ENCODE peak calls at places on chromosomes 11 and 22, in six cellular contexts. B is psoas muscle; H is right lobe of liver; T is left ventricle myocardium inferior; U is CD4-positive, CD25-positive, alpha-beta regulatory T cell; X is A549. O is an unnamed sample.

GRCh38 chr22:41041532-41041931 is 50.9 kb upstream of the EP300 start:
- DNase-seq in X (no peak), U (no peak), H (no peak), T (no peak), B (no peak), O (no peak)

GRCh38 chr22:40509401-40510134 is 127.0 kb downstream of the MRTFA start:
- DNase-seq in H (no peak), X (peak), B (peak), U (no peak), T (peak), O (no peak)

GRCh38 chr11:123573291-123573690 is 81.1 kb downstream of the SCN3B start:
- DNase-seq in U (no peak), B (no peak), X (no peak), T (no peak), H (no peak), O (no peak)

GRCh38 chr11:69518081-69518950 is 36.9 kb downstream of the LINC01488 start:
- DNase-seq in X (no peak), H (peak), B (no peak), T (no peak), U (no peak), O (no peak)

GRCh38 chr11:10925149-10925926 is 67.5 kb upstream of the ZBED5 start:
- DNase-seq in T (no peak), B (no peak), U (no peak), H (no peak), X (peak), O (no peak)

GRCh38 chr11:71244116-71244815 is 8.1 kb downstream of the SHANK2 start:
- DNase-seq in T (no peak), B (no peak), H (no peak), X (no peak), U (no peak), O (no peak)

GRCh38 chr11:130428692-130429681 is 578 bp upstream of the ADAMTS8 start:
- DNase-seq in B (no peak), H (no peak), X (no peak), U (no peak), T (no peak), O (no peak)

GRCh38 chr11:9574556-9574805 is 1.0 kb downstream of the WEE1 start:
- DNase-seq in H (no peak), B (peak), T (peak), U (peak), X (peak), O (no peak)

GRCh38 chr11:26287067-26287518 is 44.8 kb upstream of the ANO3 start:
- DNase-seq in U (no peak), H (no peak), T (no peak), X (no peak), B (no peak), O (no peak)

DNA sequence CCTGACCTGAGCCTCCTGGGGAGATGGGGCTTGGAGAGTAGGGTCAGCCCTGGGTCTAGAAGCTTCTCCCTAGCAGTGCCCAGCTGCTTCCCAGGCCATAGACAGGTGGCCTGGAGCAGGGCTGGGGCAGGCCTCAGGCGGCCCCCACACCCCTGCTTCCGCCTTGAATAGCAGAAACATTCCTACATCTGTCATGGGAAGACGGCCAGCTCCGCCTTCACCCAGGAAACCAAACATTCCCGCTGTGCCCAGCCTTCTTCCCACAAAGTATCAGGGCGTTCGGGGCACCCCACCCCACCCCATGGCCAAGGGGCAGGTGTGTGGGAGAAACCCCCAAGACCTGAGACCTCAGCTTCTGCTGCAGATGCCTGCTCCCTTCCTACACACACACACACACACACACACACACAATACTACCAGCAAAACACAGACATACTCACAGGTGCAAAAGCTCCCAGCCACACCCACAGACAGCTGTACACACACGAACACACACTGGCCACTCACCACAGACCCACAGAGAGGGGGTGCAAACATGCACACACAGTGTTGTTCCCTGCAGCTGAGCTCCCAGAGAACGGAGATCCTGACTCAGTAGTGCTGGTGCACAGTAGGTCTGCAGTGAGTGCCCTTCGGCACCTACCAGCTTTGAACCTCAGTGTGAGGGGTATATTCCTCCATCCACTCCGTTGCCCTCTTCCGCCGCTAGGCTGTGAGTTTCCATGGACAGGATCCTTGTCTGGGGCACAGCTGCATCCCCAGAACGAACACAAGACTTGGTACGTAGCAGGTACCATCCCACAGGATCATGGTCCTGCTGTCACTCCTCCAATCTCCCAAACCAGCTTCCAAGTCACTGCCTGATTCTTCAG is 37.4 kb downstream of the PDGFB start:
- DNase-seq in H (no peak), B (no peak), X (no peak), T (no peak), U (no peak), O (peak)
- H3K4me3 ChIP-seq in H (no peak), B (no peak), X (no peak), T (no peak), U (no peak), O (no peak)

GRCh38 chr22:17118342-17118741 is 2.8 kb downstream of the TMEM121B start:
- DNase-seq in U (no peak), X (no peak), H (no peak), B (no peak), T (no peak), O (no peak)

GRCh38 chr22:17119481-17120202 is 1.5 kb downstream of the TMEM121B start:
- DNase-seq in T (peak), H (peak), U (no peak), X (peak), B (no peak), O (no peak)

GRCh38 chr22:17120281-17120680 is 879 bp downstream of the TMEM121B start:
- DNase-seq in X (peak), B (peak), T (peak), U (peak), H (peak), O (no peak)

GRCh38 chr22:17121235-17122195 is at the start of gene TMEM121B:
- DNase-seq in T (peak), X (peak), U (no peak), H (peak), B (peak), O (no peak)

DNA sequence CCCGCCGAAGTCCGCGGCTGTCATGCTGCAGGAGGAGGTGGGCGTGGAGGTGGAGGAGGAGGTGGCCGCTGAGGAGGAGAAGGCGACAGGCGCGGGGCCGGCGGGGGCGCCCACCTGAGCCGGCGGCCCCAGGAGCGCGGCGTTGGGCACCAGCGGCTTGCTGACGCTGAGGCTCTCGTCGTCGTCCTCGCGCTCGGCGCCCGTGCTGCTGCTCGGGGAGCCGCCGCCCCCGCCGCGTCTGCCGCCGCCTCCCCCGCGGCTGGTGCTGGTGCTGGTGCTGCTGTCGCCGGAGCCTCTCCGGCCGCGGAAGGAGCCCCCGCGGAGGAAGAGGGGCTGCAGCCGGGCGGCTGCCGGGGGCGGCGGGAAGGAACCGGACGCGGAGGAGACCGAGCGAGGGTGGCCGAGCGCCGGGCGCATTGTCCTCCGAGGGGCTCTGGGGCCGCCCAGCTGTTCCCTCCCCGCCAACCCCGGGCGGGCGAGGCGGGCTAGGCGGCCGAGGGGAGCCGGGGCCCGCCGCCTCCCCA is 387 bp downstream of the TMEM121B start:
- DNase-seq in H (no peak), T (no peak), B (no peak), X (no peak), U (no peak), O (no peak)
- H3K4me3 ChIP-seq in H (peak), T (peak), B (peak), X (peak), U (no peak), O (peak)

GRCh38 chr11:35682230-35683195 is 19.9 kb downstream of the TRIM44 start:
- DNase-seq in X (no peak), T (no peak), U (no peak), H (no peak), B (no peak), O (no peak)
- H3K4me3 ChIP-seq in X (no peak), T (peak), U (no peak), H (no peak), B (peak), O (no peak)

GRCh38 chr22:50620861-50621490 is 7.0 kb downstream of the ARSA start:
- DNase-seq in T (no peak), B (no peak), H (no peak), U (peak), X (no peak), O (no peak)
- H3K4me3 ChIP-seq in T (peak), B (peak), H (peak), U (peak), X (peak), O (peak)

GRCh38 chr11:73398721-73399120 is 22.5 kb downstream of the RELT start:
- DNase-seq in X (no peak), U (no peak), H (peak), T (no peak), B (no peak), O (no peak)

GRCh38 chr11:73396985-73397384 is 20.8 kb downstream of the RELT start:
- DNase-seq in X (no peak), H (peak), T (no peak), U (no peak), B (no peak), O (no peak)

GRCh38 chr11:73398132-73398526 is 21.9 kb downstream of the RELT start:
- DNase-seq in H (peak), T (no peak), X (no peak), B (no peak), U (no peak), O (no peak)

GRCh38 chr11:73396251-73396930 is 20.2 kb downstream of the RELT start:
- DNase-seq in B (no peak), T (no peak), H (peak), U (no peak), X (no peak), O (no peak)

GRCh38 chr11:73397468-73398131 is 21.4 kb downstream of the RELT start:
- DNase-seq in T (no peak), H (peak), B (no peak), X (no peak), U (no peak), O (no peak)
- H3K4me3 ChIP-seq in T (no peak), H (no peak), B (no peak), X (no peak), U (no peak), O (no peak)

GRCh38 chr11:78049348-78049747 is 14.3 kb upstream of the THRSP start:
- DNase-seq in T (no peak), U (no peak), B (no peak), X (no peak), H (no peak), O (no peak)

GRCh38 chr11:78045851-78046485 is 17.7 kb upstream of the THRSP start:
- DNase-seq in H (peak), B (peak), U (peak), X (peak), T (peak), O (no peak)

GRCh38 chr11:78044706-78045105 is 19.0 kb upstream of the THRSP start:
- DNase-seq in T (no peak), H (no peak), X (no peak), B (no peak), U (no peak), O (no peak)

GRCh38 chr11:78048561-78048960 is 15.1 kb upstream of the THRSP start:
- DNase-seq in T (no peak), X (no peak), B (no peak), U (no peak), H (no peak), O (no peak)

DNA sequence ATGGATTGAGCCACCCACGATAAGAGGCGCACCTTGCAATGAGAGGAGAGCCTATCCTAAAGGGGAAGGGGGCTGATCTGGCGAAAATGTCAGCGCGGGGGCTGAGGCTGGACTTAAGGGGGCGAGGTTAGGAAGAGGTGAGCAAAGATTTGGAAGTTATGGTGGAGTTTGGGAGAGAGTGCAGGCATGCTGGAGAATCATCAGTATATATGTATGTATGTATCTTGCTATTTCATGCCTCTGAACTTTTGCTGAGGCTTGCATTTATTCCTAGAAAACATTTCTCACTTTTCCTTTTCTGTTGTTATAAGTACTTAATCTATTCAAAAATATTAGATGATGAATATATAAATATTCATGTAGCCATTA is 17.2 kb upstream of the THRSP start:
- DNase-seq in X (no peak), T (no peak), U (no peak), B (no peak), H (no peak), O (no peak)
- H3K4me3 ChIP-seq in X (no peak), T (peak), U (no peak), B (peak), H (no peak), O (no peak)

DNA sequence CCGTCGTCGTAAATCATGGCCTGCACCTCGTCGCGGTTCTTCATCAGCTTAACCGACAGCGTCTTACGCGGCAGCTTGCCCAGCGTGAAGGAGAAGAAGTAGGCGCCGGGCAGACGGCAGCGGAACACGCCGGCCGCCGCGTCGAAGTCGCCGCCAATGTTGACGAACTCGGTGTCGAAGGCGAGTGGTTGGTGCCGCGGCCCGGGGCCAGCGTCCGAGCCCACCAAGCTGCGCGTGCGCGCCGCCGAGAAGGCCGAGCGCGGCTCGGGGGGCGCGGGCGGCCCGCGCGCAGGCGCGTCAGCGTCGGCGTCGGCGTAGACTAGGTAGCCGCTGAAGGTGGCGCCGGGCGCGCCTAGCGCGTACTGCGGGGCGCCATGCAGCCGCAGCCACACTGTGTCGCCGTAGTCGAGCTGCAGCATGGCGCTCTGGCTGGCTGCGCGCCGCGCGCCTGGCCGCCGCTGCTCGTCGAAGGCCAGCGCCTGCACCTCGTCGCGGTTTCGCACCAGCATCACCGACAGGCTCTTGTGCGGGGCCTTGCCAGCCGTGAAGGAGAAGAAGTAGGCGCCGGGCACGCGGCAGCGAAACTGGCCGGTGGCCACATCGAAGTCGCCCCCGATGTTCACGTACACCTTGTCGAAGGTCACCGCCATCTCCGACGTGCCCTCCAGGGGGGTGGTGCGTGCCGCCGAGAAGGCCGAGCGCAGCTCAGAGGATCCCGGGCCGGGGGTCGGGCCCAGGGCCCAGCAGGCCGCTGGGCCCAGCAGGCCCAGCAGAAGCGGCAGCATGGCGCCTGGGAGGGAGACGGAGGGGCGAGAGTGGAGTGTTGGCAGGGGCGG is 3.8 kb downstream of the FAM180B start:
- DNase-seq in B (no peak), H (no peak), T (no peak), X (no peak), U (no peak), O (no peak)
- H3K4me3 ChIP-seq in B (peak), H (no peak), T (peak), X (no peak), U (no peak), O (no peak)

DNA sequence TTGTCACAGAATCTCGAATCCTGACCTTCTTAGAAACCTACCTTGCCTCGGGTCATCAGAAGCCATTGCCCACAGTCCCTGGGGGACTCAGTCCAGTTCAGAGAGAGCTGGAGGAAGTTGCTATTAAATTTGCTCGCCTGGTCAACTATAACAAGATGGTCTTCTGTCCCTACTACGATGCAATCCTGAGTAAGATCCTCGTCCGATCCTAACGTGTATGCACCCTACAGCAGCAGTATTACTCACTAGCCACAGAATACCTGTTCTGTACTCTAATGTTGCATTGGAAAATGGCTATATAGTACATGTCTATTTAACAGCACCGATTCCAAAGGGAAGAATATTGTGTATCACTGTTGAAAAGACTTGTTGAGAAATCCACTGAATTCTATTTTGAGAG is 33.1 kb downstream of the TCP11L1 start:
- DNase-seq in T (no peak), B (no peak), X (no peak), U (no peak), H (no peak), O (no peak)
- H3K4me3 ChIP-seq in T (no peak), B (no peak), X (no peak), U (no peak), H (no peak), O (no peak)

O was measured in RWPE2.